ENCODE peak calls at places on chromosomes 6 and 20, in seven cellular contexts. M is OCI-LY7, C is PC-3, T is HCT116, U is GM23248, F is SK-N-SH, Q is neural progenitor cell. N is an unnamed sample.

GRCh38 chr6:12941422-12941821 is 224.9 kb downstream of the PHACTR1 start:
- DNase-seq in Q (no peak), M (no peak), T (no peak), U (peak; percentile 58), C (no peak), F (no peak), N (no peak)

GRCh38 chr6:34115396-34116314 is 30.2 kb downstream of the GRM4 start:
- DNase-seq in F (no peak), C (peak; percentile 17), Q (peak; percentile 92), U (peak; percentile 37), T (no peak), M (peak; percentile 43), N (peak; percentile 10)

GRCh38 chr6:32954983-32955802 is 2.3 kb upstream of the HLA-DMA start:
- DNase-seq in Q (peak; percentile 75), T (no peak), M (peak; percentile 76), U (peak; percentile 54), C (peak; percentile 41), F (no peak), N (peak; percentile 59)

GRCh38 chr20:58231678-58232077 is 3.2 kb upstream of the ANKRD60 start:
- DNase-seq in F (peak; percentile 54), T (no peak), C (no peak), U (peak; percentile 33), Q (peak; percentile 61), M (peak; percentile 56), N (no peak)

GRCh38 chr6:48765352-48765961 is 654.5 kb upstream of the PTCHD4 start:
- DNase-seq in Q (peak; percentile 77), U (peak; percentile 81), F (peak; percentile 22), T (peak; percentile 59), C (peak; percentile 87), M (peak; percentile 31), N (peak; percentile 15)

GRCh38 chr6:33082702-33083101 is 6.9 kb downstream of the HLA-DPB1 start:
- DNase-seq in C (peak; percentile 12), U (peak; percentile 67), M (peak; percentile 59), Q (peak; percentile 81), T (peak; percentile 24), F (peak; percentile 27), N (peak; percentile 45)

GRCh38 chr6:160010067-160010466 is 41.2 kb downstream of the IGF2R start:
- DNase-seq in C (no peak), T (no peak), M (no peak), F (no peak), Q (no peak), U (peak; percentile 85), N (no peak)

GRCh38 chr6:15509335-15509933 is 153.4 kb downstream of the DTNBP1 start:
- DNase-seq in M (no peak), T (no peak), F (no peak), U (no peak), Q (no peak), C (no peak), N (no peak)

GRCh38 chr20:34647737-34648136 is 29.2 kb downstream of the PIGU start:
- DNase-seq in C (no peak), U (no peak), F (no peak), Q (no peak), T (no peak), M (no peak), N (no peak)

DNA sequence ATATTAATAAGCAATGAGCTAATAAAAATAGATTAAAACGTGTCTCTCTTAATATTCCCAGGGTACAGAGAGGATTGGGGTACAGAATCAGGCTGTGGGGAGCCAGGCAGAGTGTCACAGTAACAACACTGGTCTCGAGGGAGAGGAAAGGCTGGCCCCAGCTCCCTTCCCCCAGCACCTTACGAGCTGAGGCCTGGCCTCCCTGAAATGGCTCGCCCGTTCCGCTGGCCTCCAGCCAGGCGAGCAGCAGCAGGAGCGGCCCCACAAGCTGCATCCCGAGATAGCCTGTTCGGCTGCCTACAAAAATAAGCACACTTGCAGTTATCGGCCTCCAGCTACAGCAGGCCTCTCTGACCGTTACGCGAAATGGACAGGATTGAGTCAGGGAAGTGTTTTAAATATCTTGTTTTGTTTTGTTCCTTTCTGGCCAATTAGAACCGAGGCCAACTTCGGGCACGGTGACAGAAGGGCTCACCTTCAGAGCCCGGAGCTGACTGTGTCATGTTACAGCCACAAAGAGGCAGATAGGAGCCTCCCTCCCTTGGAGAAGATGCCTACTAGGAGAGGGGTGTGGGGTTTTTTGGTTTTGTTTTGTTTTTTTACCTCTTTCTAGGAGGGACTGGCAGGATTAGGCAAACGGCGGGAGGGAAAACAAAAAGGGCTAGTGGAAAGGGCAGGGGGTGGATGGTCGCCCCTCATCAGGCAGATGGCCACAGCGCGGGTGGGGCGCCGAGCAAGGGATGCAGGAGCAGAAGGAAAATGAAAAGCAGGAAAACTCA is 4.2 kb upstream of the ZMYND8 start:
- DNase-seq in Q (peak; percentile 94), M (no peak), F (peak; percentile 75), T (peak; percentile 60), C (peak; percentile 89), U (peak; percentile 80), N (no peak)
- H3K4me3 ChIP-seq in Q (peak overlapping the region; percentile 43), M (no peak overlapping the region), F (peak overlapping the region; percentile 3), T (peak overlapping the region; percentile 54), C (peak overlapping the region; percentile 35), U (peak overlapping the region; percentile 12), N (no peak overlapping the region)

GRCh38 chr6:142786476-142786875 is 158.5 kb downstream of the HIVEP2 start:
- DNase-seq in U (peak; percentile 77), Q (no peak), T (no peak), M (no peak), C (peak; percentile 51), F (no peak), N (no peak)

GRCh38 chr6:142783499-142783898 is 161.5 kb downstream of the HIVEP2 start:
- DNase-seq in F (no peak), M (no peak), C (no peak), U (peak; percentile 66), T (no peak), Q (no peak), N (no peak)

GRCh38 chr6:142784344-142784743 is 160.6 kb downstream of the HIVEP2 start:
- DNase-seq in Q (no peak), C (no peak), F (no peak), U (no peak), T (no peak), M (peak; percentile 66), N (no peak)

GRCh38 chr6:142781124-142781523 is 163.9 kb downstream of the HIVEP2 start:
- DNase-seq in T (no peak), F (no peak), C (no peak), Q (no peak), M (no peak), U (no peak), N (no peak)
- TF ChIP-seq EZH2phosphoT487 in T (no peak), F (no peak), C (no peak), Q (no peak), M (no peak), U (no peak), N (no peak)

GRCh38 chr6:81999270-81999669 is 246.8 kb upstream of the TENT5A start:
- DNase-seq in T (no peak), F (no peak), U (no peak), C (no peak), Q (no peak), M (no peak), N (no peak)

GRCh38 chr6:81996414-81996813 is 243.9 kb upstream of the TENT5A start:
- DNase-seq in Q (no peak), F (no peak), T (no peak), M (no peak), C (peak; percentile 74), U (peak; percentile 89), N (no peak)

GRCh38 chr6:81997091-81997926 is 244.8 kb upstream of the TENT5A start:
- DNase-seq in F (no peak), C (peak; percentile 86), T (no peak), U (peak; percentile 94), M (no peak), Q (no peak), N (no peak)

GRCh38 chr6:81999826-82000225 is 247.3 kb upstream of the TENT5A start:
- DNase-seq in F (no peak), U (no peak), M (no peak), C (no peak), Q (no peak), T (no peak), N (no peak)

DNA sequence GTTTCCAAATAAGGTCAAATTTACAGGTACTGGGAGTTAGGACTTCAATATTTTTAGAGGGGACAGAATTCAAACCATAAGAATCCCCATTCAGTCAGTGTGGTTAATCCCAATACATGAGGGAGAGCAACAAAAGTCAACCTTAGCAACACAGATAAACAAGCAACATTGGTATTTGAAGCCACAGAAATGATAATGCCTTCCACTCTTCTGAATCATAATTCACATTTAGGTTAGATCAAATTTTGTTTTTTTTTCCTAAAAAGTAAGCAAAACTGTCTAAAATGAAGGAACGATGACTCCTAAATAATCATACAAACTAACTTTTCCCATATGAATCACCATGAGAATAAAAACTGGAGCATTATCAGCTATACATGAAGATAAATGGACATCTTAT is 246.0 kb upstream of the TENT5A start:
- DNase-seq in Q (no peak), U (peak; percentile 80), F (no peak), M (no peak), C (peak; percentile 57), T (no peak), N (no peak)
- H3K4me3 ChIP-seq in Q (no peak overlapping the region), U (no peak overlapping the region), F (no peak overlapping the region), M (no peak overlapping the region), C (no peak overlapping the region), T (no peak overlapping the region), N (no peak overlapping the region)

DNA sequence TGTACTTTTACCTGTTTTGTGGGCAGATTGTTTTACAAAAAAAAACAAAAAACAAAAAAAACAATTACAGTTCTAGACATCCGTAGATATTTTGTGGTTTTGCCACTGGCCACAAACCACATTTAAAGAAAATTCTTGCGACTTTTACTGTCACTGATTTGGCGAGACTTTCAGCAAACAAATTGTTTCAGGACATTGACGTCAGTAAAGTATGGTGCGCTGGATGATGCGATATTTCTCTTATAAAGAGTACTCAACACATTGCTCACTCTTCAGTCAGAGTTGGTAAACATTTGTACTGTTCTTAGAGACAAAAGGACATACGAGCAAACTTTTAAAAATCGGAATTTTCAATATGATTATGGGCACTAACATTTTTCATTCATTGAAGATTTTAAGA is 229.8 kb downstream of the HAO1 start:
- DNase-seq in Q (no peak), C (peak; percentile 92), U (no peak), M (no peak), T (no peak), F (no peak), N (no peak)
- TF ChIP-seq EZH2phosphoT487 in Q (no peak), C (no peak), U (no peak), M (no peak), T (no peak), F (no peak), N (no peak)

DNA sequence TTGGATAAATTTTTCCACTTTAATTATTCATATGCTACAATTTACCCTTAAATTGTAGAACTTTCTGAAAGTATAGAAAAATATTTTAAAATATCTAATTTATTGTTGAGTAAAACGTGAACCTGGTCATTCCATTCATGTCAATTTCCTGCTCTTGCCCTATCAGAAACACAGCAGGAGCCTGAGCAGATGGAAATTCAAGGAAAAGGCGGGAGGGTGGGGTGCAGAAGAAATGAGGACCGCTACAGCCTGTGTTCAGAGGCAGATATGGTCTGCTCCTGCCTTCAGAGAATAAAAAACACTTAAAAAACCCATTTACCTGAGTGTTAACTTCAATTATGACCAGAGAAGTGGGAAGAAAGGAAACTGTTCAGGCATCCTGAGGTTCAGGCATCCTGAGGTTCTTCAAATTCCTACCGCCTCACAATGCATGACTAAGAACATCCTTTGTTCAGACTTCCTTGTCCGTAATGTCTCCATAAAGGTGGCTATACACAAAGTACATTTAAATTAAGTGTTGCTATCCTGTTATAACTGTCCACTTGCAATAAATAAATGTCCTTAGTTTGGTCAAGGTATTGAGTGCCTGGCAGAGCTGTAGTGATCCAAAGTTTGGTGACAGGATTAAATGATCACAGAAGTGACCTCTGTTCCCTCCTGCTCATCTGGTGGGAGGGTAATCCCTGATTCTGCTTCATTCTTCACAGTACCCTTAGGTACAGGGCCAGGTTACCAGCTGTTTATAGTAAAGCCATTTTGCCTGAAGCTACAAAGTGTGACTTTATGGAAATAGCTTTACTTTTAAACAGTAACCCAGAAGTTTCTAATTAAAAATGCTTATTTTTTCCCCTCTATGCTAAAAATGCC is 109.1 kb downstream of the MAN1A1 start:
- DNase-seq in Q (peak; percentile 54), U (no peak), F (no peak), T (no peak), C (no peak), M (no peak), N (no peak)
- H3K4me3 ChIP-seq in Q (no peak overlapping the region), U (no peak overlapping the region), F (no peak overlapping the region), T (no peak overlapping the region), C (no peak overlapping the region), M (no peak overlapping the region), N (no peak overlapping the region)

N was measured in MM.1S.